ENCODE peak calls at places on chromosomes 1 and 21, in five cellular contexts. T is GM20000; J is epithelial cell of esophagus; O is fibroblast of pulmonary artery; R is CD8-positive, alpha-beta T cell. N is an unnamed sample.

GRCh38 chr1:2628933-2629626 is 3.7 kb downstream of the MMEL1 start:
- DNase-seq in T (no peak), J (no peak), O (no peak), R (no peak), N (no peak)

GRCh38 chr1:229171934-229172333 is 99.0 kb upstream of the RAB4A start:
- DNase-seq in T (no peak), J (no peak), O (no peak), R (no peak), N (no peak)

GRCh38 chr1:106921186-106921585 is 135.3 kb upstream of the PRMT6 start:
- DNase-seq in T (no peak), J (peak), O (peak), R (no peak), N (no peak)

GRCh38 chr1:21318714-21319159 is 28.5 kb upstream of the ECE1 start:
- DNase-seq in T (no peak), J (no peak), O (peak), R (no peak), N (no peak)

GRCh38 chr1:230983811-230984210 is 4.9 kb downstream of the ARV1 start:
- DNase-seq in T (no peak), J (no peak), O (no peak), R (no peak), N (no peak)

GRCh38 chr1:160097196-160097910 is 1.1 kb downstream of the IGSF8 start:
- DNase-seq in T (peak), J (peak), O (no peak), R (no peak), N (no peak)

GRCh38 chr1:18800258-18800657 is 59.2 kb downstream of the TAS1R2 start:
- DNase-seq in T (no peak), J (no peak), O (no peak), R (no peak), N (no peak)

GRCh38 chr1:203158423-203158822 is 17.2 kb downstream of the MYBPH start:
- DNase-seq in T (no peak), J (no peak), O (no peak), R (no peak), N (no peak)

GRCh38 chr1:119008483-119009299 is 20.5 kb upstream of the TBX15 start:
- DNase-seq in T (peak), J (peak), O (peak), R (no peak), N (peak)

GRCh38 chr1:99544328-99544727 is 101.6 kb upstream of the PALMD start:
- DNase-seq in T (no peak), J (peak), O (peak), R (no peak), N (no peak)

GRCh38 chr1:228109962-228110488 is 926 bp upstream of the MRPL55 start:
- DNase-seq in T (no peak), J (no peak), O (peak), R (no peak), N (peak)

GRCh38 chr1:8702121-8702520 is 115.3 kb downstream of the RERE start:
- DNase-seq in T (peak), J (peak), O (peak), R (no peak), N (peak)

GRCh38 chr1:228767636-228768344 is 32.5 kb downstream of the RHOU start:
- DNase-seq in T (no peak), J (no peak), O (no peak), R (no peak), N (no peak)

GRCh38 chr1:247487057-247487456 is 29.2 kb upstream of the OR2B11 start:
- DNase-seq in T (peak), J (peak), O (peak), R (peak), N (peak)

GRCh38 chr1:87208936-87209335 is 119.7 kb upstream of the LMO4 start:
- DNase-seq in T (no peak), J (no peak), O (peak), R (no peak), N (no peak)

GRCh38 chr1:201215531-201216357 is 25.1 kb downstream of the IGFN1 start:
- DNase-seq in T (no peak), J (no peak), O (no peak), R (no peak), N (no peak)

GRCh38 chr21:34526618-34527290 is 14.7 kb upstream of the KCNE1 start:
- DNase-seq in T (peak), J (peak), O (peak), R (no peak), N (peak)

GRCh38 chr1:226690460-226690982 is 48.6 kb downstream of the ITPKB start:
- DNase-seq in T (no peak), J (peak), O (peak), R (peak), N (no peak)

GRCh38 chr1:2791027-2791760 is 10.3 kb downstream of the TTC34 start:
- DNase-seq in T (no peak), J (no peak), O (no peak), R (no peak), N (no peak)

GRCh38 chr1:185788386-185788785 is 54.2 kb downstream of the HMCN1 start:
- DNase-seq in T (no peak), J (no peak), O (no peak), R (no peak), N (no peak)

GRCh38 chr1:209747580-209748262 is 8.1 kb upstream of the TRAF3IP3 start:
- DNase-seq in T (peak), J (peak), O (peak), R (peak), N (peak)
- TF ChIP-seq CTCF in T (peak), J (peak), O (peak), R (peak), N (peak)

GRCh38 chr21:28834335-28835238 is 158.1 kb downstream of the LTN1 start:
- DNase-seq in T (no peak), J (peak), O (no peak), R (no peak), N (no peak)
- TF ChIP-seq CTCF in T (no peak), J (no peak), O (no peak), R (no peak), N (no peak)

DNA sequence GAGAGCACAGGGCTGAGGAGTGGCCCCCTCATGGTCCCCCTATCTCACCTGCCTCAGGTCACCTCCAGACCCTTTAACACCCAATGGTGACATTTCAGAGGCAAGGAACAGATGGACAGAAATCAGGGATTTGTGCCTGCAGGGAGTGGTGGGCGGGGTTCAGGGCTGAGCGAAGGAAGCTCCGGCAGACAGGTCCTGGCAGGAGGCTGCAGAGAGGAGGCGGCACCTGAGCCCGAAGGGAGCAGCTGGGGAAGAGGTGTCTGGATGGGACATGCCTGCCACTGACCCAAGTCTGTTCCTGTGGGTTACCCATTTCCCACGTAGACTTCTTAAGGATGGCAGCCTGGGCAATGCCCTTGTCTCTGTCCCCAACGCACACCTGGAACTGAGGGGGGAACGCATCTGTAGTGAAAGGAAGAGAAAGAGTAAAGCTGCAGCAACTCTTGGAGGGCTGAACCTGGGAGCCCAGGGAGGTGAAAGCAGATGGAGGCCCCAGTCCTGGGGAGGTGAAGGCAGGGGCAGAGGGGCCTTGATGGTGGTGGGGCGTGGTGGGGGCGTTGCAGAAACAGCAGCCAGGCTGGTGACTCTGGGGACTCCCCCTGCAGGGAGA is 61.6 kb upstream of the ADARB1 start:
- DNase-seq in T (no peak), J (peak), O (no peak), R (no peak), N (no peak)
- TF ChIP-seq CTCF in T (no peak), J (no peak), O (no peak), R (no peak), N (no peak)

GRCh38 chr1:50959913-50960844 is at the start of gene FAF1:
- DNase-seq in T (peak), J (peak), O (peak), R (peak), N (peak)
- TF ChIP-seq CTCF in T (no peak), J (peak), O (peak), R (no peak), N (no peak)

N was measured in GM13976.